ENCODE peak calls at places on chromosomes 6 and 20, in nine cellular contexts. T is CD8-positive, alpha-beta T cell; R is ovary; S is astrocyte of the spinal cord; L is cardiac fibroblast; Z is fibroblast of mammary gland; N is endothelial cell of umbilical vein; Y is body of pancreas; Q is stomach. J is an unnamed sample.

GRCh38 chr6:43494321-43494720 is 15.8 kb downstream of the LRRC73 start:
- DNase-seq in T (no peak), R (no peak), S (no peak), L (no peak), Z (no peak), N (no peak), Y (no peak), Q (no peak), J (no peak)

GRCh38 chr6:165876568-165876967 is 213.5 kb upstream of the PDE10A start:
- DNase-seq in T (no peak), R (peak; percentile 80), S (peak; percentile 16), L (peak; percentile 78), Z (peak; percentile 45), N (no peak), Y (peak; percentile 30), Q (no peak), J (peak; percentile 79)

GRCh38 chr6:69953491-69953890 is 87.1 kb downstream of the COL19A1 start:
- DNase-seq in T (no peak), R (no peak), S (no peak), L (no peak), Z (no peak), N (no peak), Y (peak; percentile 26), Q (no peak), J (no peak)

GRCh38 chr6:70686548-70687133 is 19.0 kb downstream of the SMAP1 start:
- DNase-seq in T (no peak), R (no peak), S (peak; percentile 64), L (peak; percentile 59), Z (peak; percentile 58), N (peak; percentile 59), Y (peak; percentile 37), Q (no peak), J (peak; percentile 69)

GRCh38 chr6:165983112-165984072 is 184.3 kb downstream of the TBXT start:
- DNase-seq in T (no peak), R (no peak), S (no peak), L (no peak), Z (no peak), N (no peak), Y (no peak), Q (no peak), J (no peak)

GRCh38 chr6:9766240-9766915 is 648.5 kb downstream of the TFAP2A start:
- DNase-seq in T (no peak), R (no peak), S (peak; percentile 44), L (peak; percentile 68), Z (peak; percentile 36), N (peak; percentile 82), Y (no peak), Q (no peak), J (peak; percentile 65)

GRCh38 chr6:139841794-139842215 is 467.4 kb upstream of the CITED2 start:
- DNase-seq in T (no peak), R (no peak), S (no peak), L (no peak), Z (no peak), N (no peak), Y (no peak), Q (no peak), J (no peak)

GRCh38 chr6:100633096-100633766 is 168.5 kb upstream of the SIM1 start:
- DNase-seq in T (no peak), R (no peak), S (peak; percentile 80), L (peak; percentile 89), Z (peak; percentile 89), N (peak; percentile 63), Y (no peak), Q (no peak), J (peak; percentile 93)

GRCh38 chr6:33692760-33693158 is 18.7 kb downstream of the UQCC2 start:
- DNase-seq in T (peak; percentile 49), R (no peak), S (no peak), L (peak; percentile 38), Z (peak; percentile 26), N (no peak), Y (peak; percentile 46), Q (peak; percentile 51), J (no peak)

GRCh38 chr6:133587841-133588240 is 301.1 kb upstream of the TCF21 start:
- DNase-seq in T (no peak), R (no peak), S (peak; percentile 39), L (peak; percentile 30), Z (peak; percentile 84), N (no peak), Y (no peak), Q (no peak), J (peak; percentile 47)

GRCh38 chr20:61693055-61693600 is 372.6 kb downstream of the TAF4 start:
- DNase-seq in T (no peak), R (no peak), S (no peak), L (no peak), Z (no peak), N (no peak), Y (no peak), Q (no peak), J (no peak)

GRCh38 chr6:139765825-139766285 is 391.4 kb upstream of the CITED2 start:
- DNase-seq in T (no peak), R (no peak), S (no peak), L (peak; percentile 44), Z (peak; percentile 62), N (peak; percentile 86), Y (peak; percentile 26), Q (no peak), J (peak; percentile 50)

GRCh38 chr20:8424010-8424409 is 291.9 kb downstream of the PLCB1 start:
- DNase-seq in T (no peak), R (no peak), S (peak; percentile 40), L (peak; percentile 48), Z (peak; percentile 54), N (no peak), Y (no peak), Q (no peak), J (peak; percentile 80)

GRCh38 chr6:41652876-41653641 is 14.8 kb downstream of the MDFI start:
- DNase-seq in T (no peak), R (no peak), S (peak; percentile 32), L (no peak), Z (peak; percentile 17), N (no peak), Y (no peak), Q (peak; percentile 52), J (no peak)

GRCh38 chr20:31669876-31670275 is 32.2 kb downstream of the COX4I2 start:
- DNase-seq in T (no peak), R (no peak), S (no peak), L (no peak), Z (no peak), N (no peak), Y (no peak), Q (no peak), J (no peak)
- H3K4me3 ChIP-seq in T (no peak overlapping the region), R (no peak overlapping the region), S (no peak overlapping the region), L (no peak overlapping the region), Z (no peak overlapping the region), N (no peak overlapping the region), Y (no peak overlapping the region), Q (no peak overlapping the region), J (no peak overlapping the region)

GRCh38 chr6:128479048-128479666 is 41.2 kb downstream of the PTPRK start:
- DNase-seq in T (no peak), R (no peak), S (no peak), L (no peak), Z (no peak), N (no peak), Y (no peak), Q (no peak), J (no peak)

GRCh38 chr6:128474481-128474880 is 45.9 kb downstream of the PTPRK start:
- DNase-seq in T (no peak), R (no peak), S (no peak), L (no peak), Z (no peak), N (no peak), Y (no peak), Q (no peak), J (peak; percentile 35)

GRCh38 chr6:128474933-128475332 is 45.5 kb downstream of the PTPRK start:
- DNase-seq in T (no peak), R (no peak), S (no peak), L (no peak), Z (no peak), N (no peak), Y (no peak), Q (no peak), J (no peak)

GRCh38 chr6:128479991-128480390 is 40.4 kb downstream of the PTPRK start:
- DNase-seq in T (no peak), R (no peak), S (no peak), L (no peak), Z (no peak), N (no peak), Y (no peak), Q (no peak), J (no peak)

GRCh38 chr6:128478230-128479047 is 42.0 kb downstream of the PTPRK start:
- DNase-seq in T (no peak), R (no peak), S (no peak), L (no peak), Z (no peak), N (no peak), Y (no peak), Q (no peak), J (no peak)
- H3K4me3 ChIP-seq in T (peak overlapping the region; percentile 48), R (no peak overlapping the region), S (no peak overlapping the region), L (no peak overlapping the region), Z (no peak overlapping the region), N (no peak overlapping the region), Y (no peak overlapping the region), Q (peak overlapping the region; percentile 17), J (no peak overlapping the region)

DNA sequence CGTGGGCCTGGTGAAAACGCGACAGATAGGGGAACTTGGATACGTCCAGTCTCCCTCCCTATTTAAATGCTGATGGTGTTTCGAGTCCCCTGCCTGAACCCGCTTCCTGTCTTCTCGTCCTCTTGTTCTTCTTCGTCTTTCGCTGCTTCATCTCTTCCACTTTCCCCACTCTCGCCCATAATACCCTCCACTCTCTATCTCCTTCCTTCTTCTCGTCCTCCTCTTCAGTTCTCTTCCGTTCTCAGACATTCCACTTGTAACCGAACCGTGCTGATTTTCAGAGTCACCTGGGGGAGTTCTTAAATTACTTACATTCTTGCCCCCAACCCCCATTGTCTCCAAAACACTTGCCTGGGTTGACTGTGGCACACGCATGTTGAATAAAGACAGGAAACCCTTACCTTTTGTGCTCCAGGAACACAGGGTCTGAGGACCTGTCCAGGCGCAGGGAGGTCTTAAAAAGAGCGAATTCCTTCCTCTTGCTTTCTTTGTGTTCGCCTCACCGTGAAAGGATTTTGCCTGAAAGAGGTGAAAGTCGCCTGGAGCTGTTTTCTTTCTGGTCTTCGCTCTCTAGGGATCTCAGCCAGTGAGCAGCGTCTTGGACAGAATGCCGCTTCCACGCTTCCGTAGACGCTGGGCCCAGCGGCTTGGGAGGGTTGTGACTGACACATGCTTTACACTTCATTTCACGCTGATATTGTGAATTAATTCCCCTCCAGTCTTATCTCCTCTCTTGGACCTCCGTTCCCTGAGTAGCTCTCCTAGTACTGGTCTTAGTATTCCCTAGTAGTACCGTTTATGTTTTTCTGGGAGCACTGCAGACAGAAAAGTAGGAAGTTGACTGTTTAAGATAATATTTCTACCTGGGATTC is 184.0 kb downstream of the GPX5 start:
- DNase-seq in T (no peak), R (no peak), S (no peak), L (no peak), Z (no peak), N (no peak), Y (no peak), Q (no peak), J (no peak)
- H3K4me3 ChIP-seq in T (no peak overlapping the region), R (no peak overlapping the region), S (peak overlapping the region; percentile 16), L (peak overlapping the region; percentile 19), Z (peak overlapping the region; percentile 61), N (no peak overlapping the region), Y (no peak overlapping the region), Q (no peak overlapping the region), J (peak overlapping the region; percentile 48)

DNA sequence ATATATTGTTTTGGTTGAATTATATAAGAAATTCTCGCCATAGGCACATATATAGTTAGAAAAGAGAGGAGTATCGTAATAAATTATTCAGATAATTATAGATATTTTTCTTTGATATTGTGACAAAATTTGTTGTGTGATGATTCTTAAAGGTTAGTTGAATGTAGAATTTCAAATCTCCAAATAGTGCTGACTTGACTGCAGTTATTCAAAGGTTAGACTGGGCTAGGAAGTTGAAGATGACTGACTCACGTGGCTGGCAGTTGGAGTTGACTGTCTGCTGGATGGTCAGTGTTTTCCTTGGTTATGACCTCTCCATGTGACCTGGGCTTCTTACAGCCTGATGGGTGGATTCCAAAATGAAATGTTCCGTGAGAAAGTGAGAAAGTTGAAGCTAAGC is 55.3 kb downstream of the FLRT3 start:
- DNase-seq in T (no peak), R (no peak), S (no peak), L (no peak), Z (no peak), N (no peak), Y (no peak), Q (no peak), J (no peak)
- H3K4me3 ChIP-seq in T (no peak overlapping the region), R (no peak overlapping the region), S (no peak overlapping the region), L (no peak overlapping the region), Z (no peak overlapping the region), N (no peak overlapping the region), Y (no peak overlapping the region), Q (no peak overlapping the region), J (no peak overlapping the region)